ENCODE peak calls at places on chromosomes 13 and 19, in six cellular contexts. S, I, Z, B, R and E are unnamed samples.

GRCh38 chr13:95075506-95075905 is 225.7 kb downstream of the ABCC4 start:
- DNase-seq in S (no peak), I (no peak), Z (no peak), B (no peak), R (no peak), E (no peak)

GRCh38 chr19:1570836-1571235 is 2.7 kb upstream of the MEX3D start:
- DNase-seq in S (no peak), I (no peak), Z (no peak), B (no peak), R (no peak), E (no peak)

GRCh38 chr13:98368019-98368418 is 190.9 kb upstream of the RNF113B start:
- DNase-seq in S (no peak), I (no peak), Z (no peak), B (no peak), R (no peak), E (no peak)

GRCh38 chr13:113905018-113905417 is 41.1 kb upstream of the GAS6 start:
- DNase-seq in S (no peak), I (no peak), Z (no peak), B (no peak), R (no peak), E (no peak)

GRCh38 chr19:31902821-31903220 is 442.6 kb upstream of the ZNF507 start:
- DNase-seq in S (no peak), I (no peak), Z (no peak), B (no peak), R (no peak), E (no peak)

GRCh38 chr19:4366666-4367335 is 23.4 kb downstream of the MPND start:
- DNase-seq in S (no peak), I (no peak), Z (no peak), B (no peak), R (no peak), E (no peak)

GRCh38 chr13:32247887-32248286 is 67.3 kb downstream of the ZAR1L start:
- DNase-seq in S (no peak), I (no peak), Z (no peak), B (no peak), R (no peak), E (no peak)

GRCh38 chr13:74134777-74135305 is 637 bp upstream of the KLF12 start:
- DNase-seq in S (peak), I (no peak), Z (no peak), B (peak), R (peak), E (peak)

GRCh38 chr13:38872693-38873092 is 117.9 kb downstream of the STOML3 start:
- DNase-seq in S (no peak), I (peak), Z (peak), B (peak), R (no peak), E (peak)

GRCh38 chr13:35994131-35994966 is 136.8 kb downstream of the DCLK1 start:
- DNase-seq in S (no peak), I (peak), Z (no peak), B (no peak), R (no peak), E (peak)

GRCh38 chr19:45800009-45800553 is 7.4 kb upstream of the DMWD start:
- DNase-seq in S (no peak), I (no peak), Z (peak), B (peak), R (no peak), E (no peak)

GRCh38 chr13:106100261-106100919 is 435.1 kb downstream of the EFNB2 start:
- DNase-seq in S (no peak), I (no peak), Z (no peak), B (peak), R (no peak), E (no peak)

GRCh38 chr13:41428155-41428554 is 29.2 kb upstream of the RGCC start:
- DNase-seq in S (no peak), I (no peak), Z (no peak), B (no peak), R (no peak), E (no peak)

GRCh38 chr13:37709318-37709717 is 110.8 kb upstream of the POSTN start:
- DNase-seq in S (no peak), I (no peak), Z (no peak), B (no peak), R (no peak), E (no peak)

GRCh38 chr13:44578064-44578394 is 1.9 kb upstream of the TSC22D1 start:
- DNase-seq in S (peak), I (no peak), Z (no peak), B (peak), R (no peak), E (no peak)

GRCh38 chr19:18437481-18438330 is at the start of gene ISYNA1:
- DNase-seq in S (peak), I (peak), Z (no peak), B (peak), R (no peak), E (no peak)

GRCh38 chr13:48873598-48873997 is 102.1 kb upstream of the FNDC3A start:
- DNase-seq in S (no peak), I (no peak), Z (no peak), B (peak), R (no peak), E (no peak)

GRCh38 chr13:27044837-27045570 is 126.6 kb downstream of the USP12 start:
- DNase-seq in S (peak), I (no peak), Z (peak), B (no peak), R (no peak), E (no peak)

GRCh38 chr13:23018143-23018542 is 162.6 kb upstream of the SGCG start:
- DNase-seq in S (no peak), I (no peak), Z (no peak), B (no peak), R (no peak), E (no peak)

GRCh38 chr19:2477732-2478191 is 1.8 kb downstream of the GADD45B start:
- DNase-seq in S (peak), I (peak), Z (peak), B (peak), R (no peak), E (no peak)

GRCh38 chr13:66940113-66940512 is 290.0 kb downstream of the PCDH9 start:
- DNase-seq in S (no peak), I (no peak), Z (no peak), B (no peak), R (no peak), E (no peak)

GRCh38 chr13:31945202-31945978 is 86.2 kb upstream of the FRY start:
- DNase-seq in S (no peak), I (peak), Z (no peak), B (peak), R (peak), E (no peak)

GRCh38 chr13:105920375-105920774 is 615.1 kb downstream of the EFNB2 start:
- DNase-seq in S (no peak), I (no peak), Z (peak), B (peak), R (no peak), E (no peak)

GRCh38 chr19:588093-588742 is 1.5 kb upstream of the HCN2 start:
- DNase-seq in S (peak), I (no peak), Z (peak), B (peak), R (no peak), E (peak)

DNA sequence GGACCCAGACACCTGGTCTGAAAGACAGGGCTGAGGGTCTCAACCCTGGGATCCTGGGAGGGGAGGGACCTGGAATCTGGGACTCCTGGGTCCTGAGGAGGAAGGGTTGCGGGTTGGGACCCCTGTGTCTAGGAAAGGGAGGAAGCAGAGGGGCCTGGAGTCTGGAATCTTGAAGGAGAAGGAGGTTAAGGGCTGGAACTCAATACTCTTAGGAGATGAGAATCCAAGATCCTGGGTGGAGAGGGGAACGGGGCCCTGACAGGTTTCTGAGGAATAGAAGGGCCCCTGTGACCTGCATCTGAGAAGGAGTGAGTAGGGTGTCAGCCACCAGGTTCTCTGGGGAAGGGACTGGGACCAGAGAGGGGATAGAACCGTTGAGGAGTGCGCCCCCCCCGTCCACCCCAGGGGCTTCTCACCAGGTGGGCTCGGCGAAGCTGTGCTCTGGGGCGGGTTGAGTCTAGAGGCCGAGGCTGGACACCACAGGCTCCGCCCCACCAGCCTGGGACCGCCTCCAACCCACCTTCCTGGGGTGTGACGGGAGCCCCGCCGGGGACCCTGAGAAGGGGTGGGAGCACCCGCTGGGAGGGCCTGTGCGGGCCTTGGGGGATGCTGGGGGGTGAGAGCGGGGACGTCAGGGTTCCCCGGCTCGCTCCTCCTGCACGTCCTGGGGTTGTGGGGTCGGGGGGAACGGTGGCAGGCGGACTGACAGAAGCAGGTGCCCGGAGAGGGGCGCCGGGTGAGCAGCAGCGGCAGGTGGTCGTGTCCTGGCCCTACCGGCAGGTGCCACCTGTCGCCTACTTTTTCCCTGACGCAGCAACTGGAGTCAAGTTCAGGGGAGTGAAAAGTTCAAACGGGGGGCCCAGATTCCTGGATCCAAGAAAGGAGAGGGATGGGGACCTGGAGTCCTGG is at the start of gene MAMSTR:
- DNase-seq in S (no peak), I (peak), Z (no peak), B (no peak), R (no peak), E (no peak)
- TF ChIP-seq POLR2A in S (no peak), I (no peak), Z (no peak), B (no peak), R (no peak), E (no peak)

DNA sequence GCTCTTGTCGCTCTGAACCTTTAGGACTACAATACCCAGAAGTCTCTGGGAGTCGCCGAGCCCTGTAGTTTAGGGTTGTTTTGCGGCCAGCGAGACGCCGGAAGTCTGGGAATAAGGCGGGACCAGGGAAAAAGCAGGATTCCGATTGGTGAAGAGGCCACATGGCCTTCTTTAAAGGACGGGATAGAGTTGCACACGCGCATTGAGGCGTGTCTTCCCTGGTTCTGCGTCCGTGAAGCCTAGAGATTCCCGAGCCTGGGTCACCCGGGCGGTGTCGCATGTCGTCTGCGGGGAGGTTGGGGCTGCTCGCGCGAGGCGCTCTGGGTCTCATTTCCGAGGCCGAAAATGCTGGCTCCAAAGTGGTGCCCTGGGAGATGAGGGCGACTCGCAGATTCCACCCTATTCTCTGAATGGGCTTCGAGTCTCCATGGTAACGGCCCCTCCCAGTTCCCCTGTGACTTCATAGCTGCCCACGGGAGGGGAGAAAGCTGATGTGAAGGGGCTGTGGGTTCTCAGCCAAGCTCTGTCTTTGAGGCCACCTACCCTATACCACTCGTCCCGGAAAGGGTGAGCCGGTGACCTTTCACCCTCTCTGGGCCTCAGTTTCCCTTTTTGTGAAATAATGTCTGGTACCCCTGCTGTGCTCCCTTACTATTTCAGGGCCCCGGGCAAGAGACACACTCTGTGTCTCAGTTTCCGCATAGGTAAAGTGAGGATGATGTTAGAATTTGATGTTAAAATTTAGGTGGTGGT is 613 bp upstream of the ZSCAN5A start:
- DNase-seq in S (peak), I (peak), Z (peak), B (peak), R (peak), E (peak)
- TF ChIP-seq POLR2A in S (peak), I (peak), Z (no peak), B (peak), R (peak), E (peak)

GRCh38 chr19:12769689-12770088 is 5.7 kb downstream of the HOOK2 start:
- DNase-seq in S (peak), I (no peak), Z (no peak), B (no peak), R (no peak), E (no peak)
- TF ChIP-seq POLR2A in S (no peak), I (no peak), Z (no peak), B (no peak), R (no peak), E (no peak)

GRCh38 chr19:36116344-36116637 is 1.0 kb downstream of the TBCB start:
- DNase-seq in S (no peak), I (no peak), Z (no peak), B (no peak), R (no peak), E (no peak)

GRCh38 chr19:36113425-36113824 is 1.2 kb downstream of the POLR2I start:
- DNase-seq in S (no peak), I (no peak), Z (no peak), B (no peak), R (no peak), E (no peak)

GRCh38 chr19:36115453-36116343 is at the start of gene TBCB:
- DNase-seq in S (peak), I (peak), Z (no peak), B (peak), R (peak), E (peak)

GRCh38 chr19:36113895-36114762 is 546 bp downstream of the POLR2I start:
- DNase-seq in S (peak), I (peak), Z (no peak), B (peak), R (no peak), E (no peak)

GRCh38 chr19:36114763-36115452 is at the start of gene POLR2I:
- DNase-seq in S (peak), I (peak), Z (peak), B (peak), R (peak), E (peak)
- TF ChIP-seq POLR2A in S (peak), I (peak), Z (peak), B (peak), R (peak), E (peak)

DNA sequence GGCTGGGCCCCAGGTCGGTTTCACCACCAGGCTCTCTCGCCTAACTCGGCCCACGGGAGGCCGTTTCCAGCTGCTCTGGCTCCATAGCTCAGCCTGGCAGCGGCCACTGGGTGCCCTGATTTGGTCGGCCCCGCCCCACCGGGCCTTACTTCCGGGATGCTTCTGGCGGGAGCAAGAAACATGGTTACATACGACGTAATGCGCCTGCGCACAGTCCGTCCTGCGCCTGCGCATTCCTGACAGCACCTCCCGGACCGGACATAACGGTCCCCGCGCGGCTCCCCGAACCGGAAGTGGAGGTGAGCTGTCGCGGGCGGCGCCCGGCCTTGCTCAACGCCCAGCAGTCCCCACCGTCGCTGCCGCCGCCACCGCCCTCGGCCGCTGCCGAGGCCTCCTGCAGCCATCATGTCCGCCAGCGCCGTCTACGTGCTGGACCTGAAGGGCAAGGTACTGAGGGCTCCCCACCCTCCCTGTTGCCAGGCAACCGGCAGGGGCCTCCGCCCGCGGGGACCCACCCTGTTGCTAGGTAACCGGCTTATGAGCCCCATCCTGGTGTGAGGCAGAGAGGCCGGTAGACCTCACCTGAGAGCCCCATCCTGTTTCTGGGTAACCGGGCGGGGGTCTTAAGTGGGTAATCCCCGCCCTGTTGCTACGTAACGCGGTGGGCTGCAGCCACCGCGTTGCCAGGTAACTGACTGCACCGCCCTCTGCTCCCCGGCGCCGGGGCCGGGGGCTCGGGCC is at the start of gene AP1M1:
- DNase-seq in S (peak), I (peak), Z (peak), B (peak), R (peak), E (peak)
- TF ChIP-seq POLR2A in S (peak), I (peak), Z (peak), B (peak), R (peak), E (peak)

GRCh38 chr19:47702671-47703070 is 10.6 kb upstream of the EHD2 start:
- DNase-seq in S (no peak), I (no peak), Z (no peak), B (no peak), R (no peak), E (no peak)
- TF ChIP-seq POLR2A in S (no peak), I (no peak), Z (no peak), B (no peak), R (no peak), E (no peak)

DNA sequence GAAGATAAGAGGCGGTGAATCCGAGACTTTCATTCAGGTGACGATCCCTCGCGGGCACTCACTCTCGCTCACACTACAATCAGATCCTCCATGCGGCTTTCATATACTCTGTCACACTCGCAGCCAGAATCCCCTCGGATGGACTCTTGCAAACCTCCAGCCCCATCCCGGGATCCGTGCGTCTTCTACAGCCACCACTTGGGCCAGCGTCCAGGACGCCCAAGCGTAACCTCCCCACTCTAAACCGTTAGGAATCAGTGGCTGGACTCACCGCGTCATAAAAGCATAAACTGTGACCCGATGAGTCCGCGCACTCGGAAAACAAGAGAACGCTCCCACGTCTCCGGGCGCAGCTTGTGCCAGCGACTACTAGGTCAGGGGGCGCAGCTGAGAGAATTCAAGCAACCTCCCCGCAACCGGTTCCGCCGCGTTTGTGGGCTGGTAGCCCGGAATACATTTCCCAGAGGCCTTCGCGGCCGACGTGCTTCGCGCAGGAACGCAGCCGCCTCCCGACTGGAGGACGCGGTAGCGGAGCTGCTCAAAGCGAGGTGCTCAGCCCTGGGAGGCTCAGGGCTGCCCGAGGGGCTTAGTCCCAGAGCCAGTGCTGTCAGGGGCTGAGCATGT is 27.6 kb downstream of the ZNF607 start:
- DNase-seq in S (peak), I (peak), Z (peak), B (no peak), R (peak), E (no peak)
- TF ChIP-seq POLR2A in S (no peak), I (no peak), Z (peak), B (no peak), R (no peak), E (no peak)